ENCODE peak calls at places on chromosomes 6 and 20, in seven cellular contexts. Z is SJSA1, R is AG04450, J is lung, E is HCT116, K is Peyer's patch, V is upper lobe of right lung. U is an unnamed sample. For H3K27me3, the result is how much of the 10 kb centered on the place peaks cover.

GRCh38 chr6:107458687-107459282 is 579 bp downstream of the PDSS2 start:
- DNase-seq in V (peak), Z (no peak), K (no peak), J (no peak), R (no peak), E (no peak), U (peak)

GRCh38 chr6:135922170-135922569 is 70.7 kb downstream of the PDE7B start:
- DNase-seq in E (peak), R (peak), V (no peak), Z (peak), J (no peak), K (no peak), U (no peak)

GRCh38 chr6:100132005-100132404 is 138.0 kb upstream of the MCHR2 start:
- DNase-seq in V (no peak), Z (no peak), E (no peak), K (no peak), R (no peak), J (no peak), U (no peak)

GRCh38 chr6:131172237-131172636 is 37.0 kb downstream of the AKAP7 start:
- DNase-seq in E (no peak), K (no peak), J (no peak), V (no peak), R (no peak), Z (no peak), U (no peak)

GRCh38 chr20:53736757-53737403 is 143.2 kb upstream of the ZNF217 start:
- DNase-seq in Z (peak), K (no peak), J (no peak), V (no peak), E (no peak), R (no peak), U (no peak)

GRCh38 chr6:116741571-116741970 is 23.9 kb downstream of the FAM162B start:
- DNase-seq in E (no peak), K (no peak), V (no peak), J (no peak), R (no peak), Z (no peak), U (no peak)

GRCh38 chr6:149234051-149234962 is 83.2 kb upstream of the TAB2 start:
- DNase-seq in Z (peak), K (no peak), V (no peak), J (no peak), R (no peak), E (peak), U (peak)

GRCh38 chr6:31897612-31898199 is at the start of gene EHMT2:
- DNase-seq in K (peak), V (peak), J (peak), Z (peak), E (peak), R (no peak), U (peak)

GRCh38 chr20:51404297-51405060 is 138.0 kb downstream of the NFATC2 start:
- DNase-seq in Z (no peak), E (no peak), V (peak), R (no peak), J (no peak), K (no peak), U (no peak)

GRCh38 chr6:40810176-40810575 is 223.0 kb upstream of the LRFN2 start:
- DNase-seq in K (no peak), E (no peak), Z (no peak), J (no peak), V (no peak), R (no peak), U (no peak)

GRCh38 chr20:44166008-44166407 is 21.0 kb downstream of the JPH2 start:
- DNase-seq in V (no peak), K (no peak), E (no peak), R (no peak), J (no peak), Z (no peak), U (no peak)

GRCh38 chr6:22512716-22513452 is 56.5 kb upstream of the HDGFL1 start:
- DNase-seq in E (no peak), R (peak), K (no peak), V (no peak), Z (no peak), J (no peak), U (no peak)

GRCh38 chr6:83182114-83182513 is 11.0 kb downstream of the PGM3 start:
- DNase-seq in Z (no peak), K (no peak), R (no peak), V (no peak), J (no peak), E (no peak), U (no peak)
- H3K4me3 ChIP-seq in Z (no peak), K (no peak), R (no peak), V (no peak), J (no peak), E (no peak), U (no peak)

GRCh38 chr20:22428051-22428450 is 156.3 kb downstream of the FOXA2 start:
- DNase-seq in Z (no peak), J (no peak), E (no peak), K (no peak), R (no peak), V (no peak), U (no peak)
- H3K27me3 ChIP-seq in Z (under half), J (under half), E (under half), K (under half), R (under half), V (under half), U (under half)

GRCh38 chr6:13946506-13946905 is 21.8 kb downstream of the RNF182 start:
- DNase-seq in J (no peak), R (no peak), V (no peak), Z (no peak), E (no peak), K (no peak), U (no peak)

GRCh38 chr6:13947611-13948178 is 22.9 kb downstream of the RNF182 start:
- DNase-seq in Z (no peak), E (no peak), V (no peak), R (no peak), J (no peak), K (no peak), U (no peak)

GRCh38 chr6:13941902-13942301 is 17.1 kb downstream of the RNF182 start:
- DNase-seq in E (no peak), K (no peak), R (no peak), J (no peak), V (no peak), Z (no peak), U (no peak)

DNA sequence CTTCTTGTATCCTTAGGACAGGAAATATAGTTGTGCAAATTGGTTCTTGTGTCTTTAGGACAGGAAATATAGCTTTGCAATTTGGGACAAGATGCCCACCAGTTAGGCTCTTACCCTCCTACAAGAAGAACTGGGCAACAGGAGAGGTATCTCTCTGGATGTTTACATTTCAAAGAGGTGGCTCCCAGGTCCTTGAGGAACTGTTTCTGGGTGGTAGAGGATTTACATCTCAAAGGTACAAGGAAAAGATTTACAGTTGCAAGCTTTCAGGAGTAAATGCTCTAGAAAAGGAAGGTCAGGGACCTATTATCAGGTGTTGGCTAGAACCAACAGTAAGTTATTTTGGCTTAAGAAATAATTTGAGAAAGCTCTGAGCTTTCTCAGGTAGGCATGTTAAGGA is 19.2 kb downstream of the RNF182 start:
- DNase-seq in V (no peak), E (no peak), K (no peak), R (no peak), J (no peak), Z (no peak), U (no peak)
- H3K4me3 ChIP-seq in V (no peak), E (no peak), K (no peak), R (no peak), J (no peak), Z (no peak), U (no peak)

GRCh38 chr6:153328194-153328593 is 197.1 kb upstream of the RGS17 start:
- DNase-seq in V (no peak), R (no peak), E (no peak), K (no peak), J (no peak), Z (no peak), U (no peak)

GRCh38 chr6:153325661-153326060 is 194.6 kb upstream of the RGS17 start:
- DNase-seq in E (no peak), K (no peak), Z (no peak), V (no peak), R (no peak), J (no peak), U (no peak)
- H3K27me3 ChIP-seq in E (under half), K (under half), Z (under half), V (under half), R (under half), J (under half), U (under half)

GRCh38 chr6:159105716-159106115 is 60.9 kb upstream of the TAGAP start:
- DNase-seq in R (no peak), K (no peak), Z (no peak), V (no peak), J (no peak), E (no peak), U (no peak)

GRCh38 chr6:159106627-159107241 is 61.9 kb upstream of the TAGAP start:
- DNase-seq in E (peak), K (no peak), V (no peak), J (peak), R (no peak), Z (peak), U (peak)

GRCh38 chr6:159109391-159109790 is 59.8 kb upstream of the FNDC1 start:
- DNase-seq in Z (no peak), V (no peak), K (no peak), R (no peak), E (no peak), J (no peak), U (no peak)

GRCh38 chr6:159108438-159108985 is 60.7 kb upstream of the FNDC1 start:
- DNase-seq in V (no peak), R (no peak), E (no peak), Z (no peak), K (no peak), J (no peak), U (no peak)

DNA sequence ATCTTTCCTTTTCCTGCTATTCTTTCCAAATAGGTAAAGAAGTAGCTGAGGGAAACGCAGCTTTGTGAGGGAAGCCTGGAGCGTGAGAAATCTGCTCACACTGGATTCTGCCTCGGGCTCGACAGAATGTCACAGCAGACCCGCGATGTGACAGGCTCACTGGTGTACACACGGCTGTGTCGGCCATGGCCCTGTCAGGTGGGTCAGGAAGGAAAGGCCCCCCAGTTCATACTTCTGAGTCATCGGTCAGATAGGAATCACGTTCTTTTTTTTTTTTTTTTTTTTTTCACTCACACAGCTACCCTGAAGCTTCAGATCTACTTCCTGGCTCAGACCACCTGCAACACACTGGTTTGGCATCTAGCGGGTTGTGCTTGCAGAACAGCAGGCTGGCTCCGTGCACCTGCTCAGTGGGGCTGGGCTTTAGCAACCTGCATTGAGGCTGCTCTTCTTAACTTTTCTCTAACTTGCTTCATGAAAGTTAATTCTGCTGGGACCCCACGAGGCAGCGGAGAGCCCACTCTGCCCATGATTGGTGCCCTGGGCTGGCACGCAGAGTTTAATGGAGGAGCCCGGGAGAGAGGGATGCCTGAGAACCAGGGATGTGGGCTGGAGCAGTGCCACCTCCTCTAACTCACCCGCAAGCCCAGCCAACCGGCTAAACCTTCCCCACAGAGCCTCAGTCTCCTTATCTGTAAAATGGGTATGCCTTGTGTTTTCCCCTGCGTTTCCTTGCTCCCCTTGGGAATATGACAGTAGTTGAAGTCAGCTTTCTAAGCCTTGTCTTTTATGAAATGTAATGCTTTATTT is 61.5 kb upstream of the FNDC1 start:
- DNase-seq in J (no peak), V (no peak), K (no peak), R (no peak), E (no peak), Z (no peak), U (no peak)
- H3K4me3 ChIP-seq in J (peak), V (peak), K (no peak), R (no peak), E (no peak), Z (no peak), U (no peak)

DNA sequence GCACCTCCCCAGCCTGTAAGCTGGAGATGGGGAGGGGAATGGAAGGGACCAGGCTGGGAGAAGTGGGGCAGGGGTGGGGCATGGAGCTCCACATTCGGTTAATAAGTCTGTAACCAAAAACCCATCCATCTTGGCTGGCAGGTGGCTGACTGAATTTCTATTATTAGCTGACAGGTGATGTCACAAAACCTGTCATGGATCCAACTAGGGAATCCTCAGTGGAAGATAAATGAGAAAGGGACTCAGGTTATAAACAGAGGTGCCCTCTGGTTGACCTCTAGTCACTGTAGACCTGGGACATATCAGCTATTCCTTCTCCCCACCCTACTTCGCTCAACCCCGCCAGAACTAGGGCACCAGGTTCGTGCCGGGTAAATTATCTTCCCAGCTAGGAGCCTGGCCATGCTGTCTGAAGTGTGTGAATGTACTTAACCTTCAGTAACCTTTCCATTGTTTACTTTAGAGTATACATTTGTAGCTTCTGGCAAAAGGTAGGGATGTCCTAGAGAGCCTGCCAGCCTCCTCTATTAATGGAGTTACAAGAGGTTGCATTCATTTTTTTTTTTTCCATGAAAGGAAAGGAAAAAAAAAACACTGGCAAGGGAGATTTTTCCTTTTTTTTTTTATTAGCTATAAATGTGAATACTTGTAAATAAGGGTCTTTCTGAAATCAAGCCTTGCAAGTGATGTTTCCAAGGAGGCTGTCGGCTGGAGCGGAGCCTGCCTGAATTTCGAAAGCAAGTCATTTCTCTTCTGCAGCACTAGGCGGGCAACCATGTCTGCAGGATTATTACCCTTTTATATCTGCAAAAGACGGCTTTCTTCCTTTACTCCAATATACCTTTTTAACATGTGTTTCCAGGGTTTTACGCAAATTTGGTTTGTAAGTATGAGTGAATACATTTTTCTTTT is 135.9 kb downstream of the TMEM242 start:
- DNase-seq in V (no peak), K (no peak), Z (no peak), E (no peak), J (no peak), R (no peak), U (no peak)
- H3K27me3 ChIP-seq in V (under half), K (under half), Z (under half), E (under half), J (under half), R (under half), U (under half)

GRCh38 chr20:50288128-50288623 is 97.5 kb downstream of the CEBPB start:
- DNase-seq in R (no peak), E (no peak), Z (no peak), K (no peak), J (no peak), V (no peak), U (no peak)

GRCh38 chr20:50285376-50286173 is 94.9 kb downstream of the CEBPB start:
- DNase-seq in E (no peak), K (no peak), V (no peak), Z (peak), J (no peak), R (no peak), U (no peak)

GRCh38 chr20:50287512-50287911 is 96.9 kb downstream of the CEBPB start:
- DNase-seq in J (no peak), E (no peak), R (no peak), V (no peak), K (no peak), Z (no peak), U (no peak)

GRCh38 chr20:50286174-50286511 is 95.5 kb downstream of the CEBPB start:
- DNase-seq in V (no peak), J (no peak), K (no peak), E (no peak), R (no peak), Z (no peak), U (no peak)

DNA sequence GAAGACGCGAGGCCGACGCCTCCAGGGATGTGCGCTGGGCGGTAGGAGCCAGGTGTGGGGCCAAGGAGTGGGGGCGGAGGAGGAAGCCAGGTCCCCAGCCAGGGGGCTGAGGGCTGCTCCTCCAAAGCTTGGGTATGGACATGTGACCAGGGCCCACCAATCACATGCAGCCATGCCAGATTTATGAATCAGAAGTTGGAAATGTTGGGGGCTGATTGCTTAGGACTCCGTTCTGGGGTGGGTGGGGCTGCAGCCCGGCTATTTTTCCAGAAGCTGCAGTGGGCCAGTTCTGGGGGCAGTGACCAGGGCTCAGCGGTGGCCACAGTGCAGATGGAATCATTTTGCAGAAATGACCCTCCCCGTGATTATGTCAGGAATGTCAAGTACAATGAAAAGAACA is 96.0 kb downstream of the CEBPB start:
- DNase-seq in Z (peak), K (no peak), R (no peak), E (no peak), V (no peak), J (peak), U (no peak)
- H3K4me3 ChIP-seq in Z (no peak), K (no peak), R (no peak), E (no peak), V (no peak), J (no peak), U (no peak)

GRCh38 chr6:137227872-137228302 is 8.7 kb upstream of the IFNGR1 start:
- DNase-seq in Z (no peak), E (no peak), R (no peak), V (no peak), K (no peak), J (no peak), U (no peak)
- H3K27me3 ChIP-seq in Z (under half), E (under half), R (under half), V (under half), K (under half), J (under half), U (under half)

U was measured in Caco-2.